ENCODE peak calls at places on chromosome 3, in nine cellular contexts. Y is psoas muscle; K is mesenchymal stem cell; L is ovary; M is CD8-positive, alpha-beta T cell; O is GM23248; A is dorsolateral prefrontal cortex; H is IMR-90; F is GM12878. P is an unnamed sample.

GRCh38 chr3:38579146-38579545 is 70.3 kb downstream of the SCN5A start:
- DNase-seq in Y (peak), K (no peak), L (no peak), M (no peak), O (peak), A (no peak), H (no peak), F (no peak), P (peak)

GRCh38 chr3:50130436-50130835 is 24.7 kb upstream of the SEMA3F start:
- DNase-seq in Y (no peak), K (no peak), L (no peak), M (no peak), O (no peak), A (no peak), H (no peak), F (no peak), P (no peak)

GRCh38 chr3:133259767-133260166 is 140.1 kb upstream of the BFSP2 start:
- DNase-seq in Y (no peak), K (no peak), L (no peak), M (no peak), O (no peak), A (no peak), H (no peak), F (no peak), P (no peak)

GRCh38 chr3:10983219-10983916 is 9.2 kb upstream of the SLC6A1 start:
- DNase-seq in Y (no peak), K (peak), L (no peak), M (no peak), O (peak), A (no peak), H (peak), F (no peak), P (peak)

GRCh38 chr3:120344349-120344748 is 4.8 kb downstream of the LRRC58 start:
- DNase-seq in Y (no peak), K (peak), L (no peak), M (no peak), O (peak), A (no peak), H (peak), F (no peak), P (no peak)

GRCh38 chr3:42501321-42501680 is 1.1 kb upstream of the VIPR1 start:
- DNase-seq in Y (no peak), K (no peak), L (no peak), M (no peak), O (no peak), A (no peak), H (no peak), F (no peak), P (no peak)

GRCh38 chr3:49799761-49800160 is at the start of gene CDHR4:
- DNase-seq in Y (peak), K (peak), L (no peak), M (no peak), O (peak), A (no peak), H (peak), F (no peak), P (no peak)

GRCh38 chr3:64150527-64151238 is 74.6 kb downstream of the PRICKLE2 start:
- DNase-seq in Y (peak), K (peak), L (no peak), M (no peak), O (peak), A (peak), H (peak), F (no peak), P (peak)

GRCh38 chr3:50339485-50340196 is 995 bp downstream of the RASSF1 start:
- DNase-seq in Y (no peak), K (no peak), L (no peak), M (no peak), O (peak), A (no peak), H (peak), F (no peak), P (no peak)

GRCh38 chr3:9101286-9101685 is 138.0 kb upstream of the RAD18 start:
- DNase-seq in Y (no peak), K (no peak), L (no peak), M (no peak), O (no peak), A (peak), H (no peak), F (no peak), P (no peak)

GRCh38 chr3:129558076-129558771 is 15.2 kb downstream of the H1-8 start:
- DNase-seq in Y (peak), K (no peak), L (no peak), M (no peak), O (peak), A (no peak), H (peak), F (no peak), P (no peak)

GRCh38 chr3:32399030-32399620 is 7.5 kb downstream of the CMTM7 start:
- DNase-seq in Y (no peak), K (peak), L (no peak), M (peak), O (peak), A (no peak), H (peak), F (no peak), P (peak)

GRCh38 chr3:188323067-188323842 is 169.3 kb downstream of the LPP start:
- DNase-seq in Y (no peak), K (no peak), L (no peak), M (peak), O (no peak), A (no peak), H (no peak), F (no peak), P (no peak)

GRCh38 chr3:53696401-53697172 is 149.6 kb downstream of the CHDH start:
- DNase-seq in Y (no peak), K (peak), L (no peak), M (no peak), O (peak), A (no peak), H (no peak), F (no peak), P (no peak)

GRCh38 chr3:19931180-19931692 is 2.8 kb downstream of the EFHB start:
- DNase-seq in Y (no peak), K (peak), L (no peak), M (no peak), O (no peak), A (no peak), H (no peak), F (peak), P (no peak)

GRCh38 chr3:63046152-63046551 is 170.9 kb upstream of the CADPS start:
- DNase-seq in Y (no peak), K (no peak), L (no peak), M (no peak), O (no peak), A (no peak), H (no peak), F (no peak), P (no peak)

GRCh38 chr3:40841570-40842109 is 316.9 kb downstream of the ZNF621 start:
- DNase-seq in Y (no peak), K (no peak), L (no peak), M (no peak), O (no peak), A (no peak), H (no peak), F (no peak), P (no peak)

GRCh38 chr3:64074091-64074490 is 50.8 kb upstream of the PSMD6 start:
- DNase-seq in Y (no peak), K (peak), L (no peak), M (no peak), O (peak), A (no peak), H (peak), F (no peak), P (no peak)

GRCh38 chr3:152826476-152826875 is 8.5 kb upstream of the P2RY1 start:
- DNase-seq in Y (no peak), K (no peak), L (no peak), M (no peak), O (no peak), A (no peak), H (no peak), F (no peak), P (no peak)

GRCh38 chr3:127637546-127637945 is 8.6 kb downstream of the PODXL2 start:
- DNase-seq in Y (no peak), K (peak), L (no peak), M (no peak), O (peak), A (no peak), H (no peak), F (no peak), P (no peak)

GRCh38 chr3:99697250-99697649 is 58.9 kb downstream of the COL8A1 start:
- DNase-seq in Y (no peak), K (no peak), L (no peak), M (no peak), O (no peak), A (no peak), H (no peak), F (no peak), P (no peak)

GRCh38 chr3:11238880-11239279 is 33.3 kb upstream of the ATG7 start:
- DNase-seq in Y (no peak), K (peak), L (no peak), M (no peak), O (peak), A (no peak), H (peak), F (no peak), P (no peak)

GRCh38 chr3:37891227-37891626 is 29.5 kb downstream of the CTDSPL start:
- DNase-seq in Y (no peak), K (no peak), L (no peak), M (no peak), O (no peak), A (no peak), H (no peak), F (no peak), P (peak)

GRCh38 chr3:78846688-78847087 is 921.1 kb downstream of the ROBO1 start:
- DNase-seq in Y (no peak), K (peak), L (no peak), M (no peak), O (peak), A (no peak), H (peak), F (no peak), P (peak)

GRCh38 chr3:194306109-194306686 is 44.9 kb downstream of the CPN2 start:
- DNase-seq in Y (no peak), K (no peak), L (no peak), M (peak), O (no peak), A (no peak), H (no peak), F (peak), P (no peak)

GRCh38 chr3:84965141-84965540 is 6.4 kb downstream of the CADM2 start:
- DNase-seq in Y (no peak), K (no peak), L (no peak), M (no peak), O (no peak), A (peak), H (no peak), F (no peak), P (peak)

GRCh38 chr3:47227678-47228077 is 54.9 kb downstream of the KIF9 start:
- DNase-seq in Y (no peak), K (peak), L (no peak), M (no peak), O (no peak), A (no peak), H (no peak), F (peak), P (no peak)

GRCh38 chr3:58528629-58529028 is 8.4 kb downstream of the ACOX2 start:
- DNase-seq in Y (no peak), K (peak), L (no peak), M (no peak), O (peak), A (no peak), H (peak), F (no peak), P (peak)

GRCh38 chr3:69777582-69777967 is 38.3 kb downstream of the MITF start:
- DNase-seq in Y (no peak), K (no peak), L (no peak), M (no peak), O (no peak), A (no peak), H (no peak), F (no peak), P (no peak)

GRCh38 chr3:10280571-10280970 is 12.2 kb downstream of the GHRL start:
- DNase-seq in Y (no peak), K (no peak), L (no peak), M (no peak), O (no peak), A (no peak), H (no peak), F (no peak), P (no peak)

GRCh38 chr3:196198771-196199753 is 12.1 kb downstream of the ZDHHC19 start:
- DNase-seq in Y (no peak), K (no peak), L (no peak), M (no peak), O (peak), A (no peak), H (no peak), F (no peak), P (no peak)

GRCh38 chr3:185489462-185489861 is 9.4 kb downstream of the TMEM41A start:
- DNase-seq in Y (no peak), K (no peak), L (no peak), M (no peak), O (no peak), A (no peak), H (no peak), F (no peak), P (no peak)

GRCh38 chr3:165185707-165186327 is 10.4 kb downstream of the SLITRK3 start:
- DNase-seq in Y (peak), K (peak), L (no peak), M (no peak), O (peak), A (peak), H (peak), F (peak), P (peak)

GRCh38 chr3:46947981-46948791 is 28.4 kb downstream of the CCDC12 start:
- DNase-seq in Y (peak), K (peak), L (no peak), M (peak), O (peak), A (no peak), H (peak), F (no peak), P (peak)

GRCh38 chr3:66303556-66303955 is 82.8 kb downstream of the SLC25A26 start:
- DNase-seq in Y (no peak), K (no peak), L (no peak), M (peak), O (no peak), A (no peak), H (no peak), F (no peak), P (no peak)

GRCh38 chr3:5013021-5013906 is 34.0 kb downstream of the BHLHE40 start:
- DNase-seq in Y (no peak), K (peak), L (no peak), M (no peak), O (peak), A (no peak), H (peak), F (no peak), P (peak)

GRCh38 chr3:194281306-194281705 is 69.8 kb downstream of the CPN2 start:
- DNase-seq in Y (peak), K (no peak), L (peak), M (no peak), O (no peak), A (no peak), H (no peak), F (no peak), P (no peak)

GRCh38 chr3:8835385-8835784 is 66.0 kb upstream of the OXTR start:
- DNase-seq in Y (no peak), K (no peak), L (no peak), M (no peak), O (no peak), A (no peak), H (no peak), F (no peak), P (no peak)

GRCh38 chr3:66265627-66266026 is 44.8 kb downstream of the SLC25A26 start:
- DNase-seq in Y (no peak), K (no peak), L (no peak), M (no peak), O (no peak), A (no peak), H (no peak), F (no peak), P (no peak)

GRCh38 chr3:45042162-45042561 is 16.1 kb downstream of the CLEC3B start:
- DNase-seq in Y (no peak), K (no peak), L (no peak), M (no peak), O (no peak), A (no peak), H (no peak), F (no peak), P (no peak)

GRCh38 chr3:45041666-45042065 is 15.6 kb downstream of the CLEC3B start:
- DNase-seq in Y (no peak), K (peak), L (no peak), M (no peak), O (no peak), A (no peak), H (no peak), F (peak), P (no peak)

GRCh38 chr3:45048244-45048643 is 22.1 kb downstream of the CLEC3B start:
- DNase-seq in Y (no peak), K (no peak), L (no peak), M (no peak), O (peak), A (no peak), H (peak), F (no peak), P (no peak)

GRCh38 chr3:45038096-45038455 is 12.0 kb downstream of the CLEC3B start:
- DNase-seq in Y (no peak), K (no peak), L (no peak), M (no peak), O (no peak), A (no peak), H (no peak), F (no peak), P (no peak)

DNA sequence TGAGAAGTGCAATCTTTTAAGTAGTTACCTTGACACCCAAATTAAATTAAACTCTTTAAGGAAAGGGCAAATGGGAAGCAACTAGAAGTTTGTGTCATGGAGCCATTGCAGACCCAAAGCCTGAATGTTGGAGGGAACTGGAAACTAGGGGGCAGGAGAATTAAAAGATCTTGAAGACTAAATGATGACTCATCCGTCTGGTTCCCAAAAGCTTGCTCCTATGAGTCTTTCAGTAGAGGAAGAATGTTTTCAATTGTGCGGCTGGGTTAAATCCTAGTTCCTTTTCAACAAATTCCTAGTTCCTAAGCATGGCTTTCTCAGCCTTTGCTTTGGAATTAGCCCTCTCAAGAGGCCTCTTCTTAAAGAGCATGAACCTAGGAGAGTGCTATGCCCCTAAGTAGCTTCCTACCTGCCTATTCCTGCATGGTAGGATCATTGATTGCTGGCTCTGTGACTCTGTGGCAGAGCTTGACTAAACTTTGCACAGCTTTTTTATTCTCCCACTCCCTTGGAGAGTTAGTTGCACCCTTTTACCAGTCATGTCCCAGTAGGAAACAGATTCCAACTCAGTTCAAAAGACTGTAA is 17.7 kb downstream of the CLEC3B start:
- DNase-seq in Y (no peak), K (peak), L (no peak), M (no peak), O (peak), A (no peak), H (peak), F (no peak), P (no peak)
- H3K27ac ChIP-seq in Y (no peak), K (peak), L (no peak), M (no peak), O (peak), A (no peak), H (peak), F (no peak), P (no peak)

DNA sequence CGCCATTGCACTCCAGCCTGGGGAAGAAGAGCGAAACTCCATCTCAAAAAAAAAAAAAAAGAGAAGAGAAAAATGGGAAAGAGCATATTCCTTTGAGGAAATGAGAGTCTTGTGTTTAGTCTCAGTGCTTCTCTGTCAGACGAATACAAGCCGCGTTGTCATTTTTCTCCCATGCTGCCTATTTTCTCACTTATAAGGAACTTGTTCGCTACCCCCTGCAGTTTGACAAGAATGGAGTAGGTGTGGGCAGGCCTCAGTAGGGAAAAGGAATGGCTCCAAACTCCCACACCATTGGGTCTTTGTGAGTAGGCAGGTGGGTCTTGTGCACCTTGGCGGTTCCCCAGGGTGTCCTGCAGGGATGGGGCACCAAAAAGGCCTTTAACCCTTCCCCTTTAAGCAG is 6.5 kb downstream of the GPR160 start:
- DNase-seq in Y (no peak), K (no peak), L (no peak), M (no peak), O (no peak), A (no peak), H (no peak), F (no peak), P (no peak)
- H3K4me3 ChIP-seq in Y (no peak), K (no peak), L (no peak), M (no peak), O (no peak), A (no peak), H (no peak), F (peak), P (no peak)

DNA sequence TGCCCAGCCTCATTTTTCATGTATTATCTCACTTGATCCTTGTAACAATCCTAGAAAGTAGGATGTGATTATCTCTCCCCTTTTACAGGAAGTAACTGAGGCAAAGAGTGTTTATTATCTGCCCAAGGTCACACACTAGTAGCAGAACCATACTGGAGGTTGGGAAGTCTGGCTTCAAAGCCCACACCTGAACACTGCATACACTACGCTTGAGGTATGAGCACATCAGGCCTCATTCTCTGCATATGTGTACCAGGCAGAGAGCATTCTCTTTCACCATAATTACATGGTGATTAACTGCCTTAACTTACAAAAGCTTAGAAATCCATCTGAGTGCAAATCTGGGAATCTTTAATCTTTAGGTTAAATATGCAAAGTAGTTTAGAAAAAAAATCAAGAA is 361.8 kb downstream of the MFSD1 start:
- DNase-seq in Y (no peak), K (no peak), L (no peak), M (no peak), O (no peak), A (no peak), H (no peak), F (no peak), P (no peak)
- H3K27ac ChIP-seq in Y (no peak), K (no peak), L (no peak), M (no peak), O (no peak), A (no peak), H (no peak), F (no peak), P (no peak)

GRCh38 chr3:159762238-159762637 is 226.4 kb upstream of the IL12A start:
- DNase-seq in Y (no peak), K (no peak), L (no peak), M (no peak), O (peak), A (no peak), H (no peak), F (no peak), P (no peak)

GRCh38 chr3:159760056-159760455 is 228.6 kb upstream of the IL12A start:
- DNase-seq in Y (no peak), K (no peak), L (no peak), M (no peak), O (no peak), A (no peak), H (peak), F (no peak), P (peak)

GRCh38 chr3:159762981-159763465 is 225.6 kb upstream of the IL12A start:
- DNase-seq in Y (peak), K (peak), L (peak), M (no peak), O (peak), A (no peak), H (peak), F (no peak), P (peak)

GRCh38 chr3:159761377-159761776 is 227.3 kb upstream of the IL12A start:
- DNase-seq in Y (no peak), K (peak), L (peak), M (no peak), O (peak), A (peak), H (peak), F (no peak), P (no peak)

GRCh38 chr3:159761826-159762225 is 226.8 kb upstream of the IL12A start:
- DNase-seq in Y (no peak), K (no peak), L (no peak), M (no peak), O (no peak), A (no peak), H (no peak), F (no peak), P (no peak)
- H3K4me3 ChIP-seq in Y (no peak), K (no peak), L (no peak), M (no peak), O (peak), A (no peak), H (no peak), F (no peak), P (no peak)

GRCh38 chr3:101873619-101874018 is 24.3 kb downstream of the NFKBIZ start:
- DNase-seq in Y (no peak), K (peak), L (no peak), M (no peak), O (peak), A (no peak), H (peak), F (no peak), P (no peak)

GRCh38 chr3:101867521-101867920 is 18.2 kb downstream of the NFKBIZ start:
- DNase-seq in Y (no peak), K (peak), L (no peak), M (no peak), O (no peak), A (no peak), H (no peak), F (no peak), P (no peak)

GRCh38 chr3:101870138-101870537 is 20.8 kb downstream of the NFKBIZ start:
- DNase-seq in Y (no peak), K (peak), L (no peak), M (no peak), O (no peak), A (no peak), H (no peak), F (no peak), P (no peak)

GRCh38 chr3:101865751-101866509 is 16.6 kb downstream of the NFKBIZ start:
- DNase-seq in Y (no peak), K (peak), L (no peak), M (no peak), O (no peak), A (no peak), H (peak), F (no peak), P (no peak)

GRCh38 chr3:101868534-101869464 is 19.5 kb downstream of the NFKBIZ start:
- DNase-seq in Y (no peak), K (peak), L (no peak), M (no peak), O (no peak), A (no peak), H (peak), F (no peak), P (no peak)
- H3K27ac ChIP-seq in Y (no peak), K (peak), L (no peak), M (no peak), O (no peak), A (no peak), H (no peak), F (no peak), P (no peak)

P was measured in SJCRH30.